ENCODE peak calls at places on chromosomes 12 and 14, in five cellular contexts. T is K562, R is SK-N-SH, X is GM12878, U is H1. J is an unnamed sample.

GRCh38 chr14:94373708-94374107 is 14.7 kb downstream of the SERPINA1 start:
- DNase-seq in T (no peak), R (no peak), X (no peak), U (no peak), J (no peak)

GRCh38 chr14:99296517-99296916 is 24.5 kb upstream of the BCL11B start:
- DNase-seq in T (no peak), R (no peak), X (no peak), U (no peak), J (no peak)

GRCh38 chr12:6280053-6280469 is 30.4 kb upstream of the PLEKHG6 start:
- DNase-seq in T (peak; percentile 19), R (no peak), X (no peak), U (no peak), J (peak; percentile 93)

GRCh38 chr12:52645120-52645761 is 6.8 kb downstream of the KRT2 start:
- DNase-seq in T (peak; percentile 39), R (no peak), X (no peak), U (no peak), J (no peak)

GRCh38 chr12:2126676-2127406 is 74.1 kb downstream of the CACNA1C start:
- DNase-seq in T (no peak), R (no peak), X (no peak), U (no peak), J (no peak)

GRCh38 chr14:94710731-94711130 is 59.2 kb downstream of the GSC start:
- DNase-seq in T (no peak), R (no peak), X (no peak), U (no peak), J (no peak)

GRCh38 chr12:108564724-108565123 is 2.3 kb downstream of the ISCU start:
- DNase-seq in T (peak; percentile 85), R (no peak), X (no peak), U (no peak), J (no peak)

GRCh38 chr12:71599213-71599612 is 64.4 kb downstream of the ZFC3H1 start:
- DNase-seq in T (no peak), R (no peak), X (no peak), U (no peak), J (no peak)

GRCh38 chr14:36510874-36511273 is 9.2 kb downstream of the NKX2-1 start:
- DNase-seq in T (no peak), R (no peak), X (no peak), U (no peak), J (no peak)

GRCh38 chr14:20692111-20692751 is 3.7 kb downstream of the ANG start:
- DNase-seq in T (peak; percentile 34), R (no peak), X (no peak), U (no peak), J (no peak)

GRCh38 chr12:14937689-14938088 is 648 bp downstream of the ERP27 start:
- DNase-seq in T (no peak), R (no peak), X (no peak), U (no peak), J (no peak)

GRCh38 chr12:8742501-8742900 is 44.7 kb downstream of the RIMKLB start:
- DNase-seq in T (no peak), R (no peak), X (no peak), U (no peak), J (no peak)

GRCh38 chr14:36478782-36479181 is 41.2 kb downstream of the NKX2-1 start:
- DNase-seq in T (no peak), R (no peak), X (no peak), U (no peak), J (no peak)

GRCh38 chr14:74917646-74918081 is 5.4 kb downstream of the RPS6KL1 start:
- DNase-seq in T (no peak), R (no peak), X (no peak), U (no peak), J (no peak)

GRCh38 chr12:6573001-6573400 is 4.9 kb upstream of the NOP2 start:
- DNase-seq in T (no peak), R (no peak), X (no peak), U (no peak), J (no peak)

GRCh38 chr14:70567791-70568190 is 32.7 kb downstream of the MED6 start:
- DNase-seq in T (peak; percentile 6), R (peak; percentile 17), X (no peak), U (peak; percentile 7), J (peak; percentile 64)

GRCh38 chr12:92987362-92987761 is 58.3 kb upstream of the EEA1 start:
- DNase-seq in T (peak; percentile 76), R (peak; percentile 48), X (no peak), U (no peak), J (peak; percentile 78)

DNA sequence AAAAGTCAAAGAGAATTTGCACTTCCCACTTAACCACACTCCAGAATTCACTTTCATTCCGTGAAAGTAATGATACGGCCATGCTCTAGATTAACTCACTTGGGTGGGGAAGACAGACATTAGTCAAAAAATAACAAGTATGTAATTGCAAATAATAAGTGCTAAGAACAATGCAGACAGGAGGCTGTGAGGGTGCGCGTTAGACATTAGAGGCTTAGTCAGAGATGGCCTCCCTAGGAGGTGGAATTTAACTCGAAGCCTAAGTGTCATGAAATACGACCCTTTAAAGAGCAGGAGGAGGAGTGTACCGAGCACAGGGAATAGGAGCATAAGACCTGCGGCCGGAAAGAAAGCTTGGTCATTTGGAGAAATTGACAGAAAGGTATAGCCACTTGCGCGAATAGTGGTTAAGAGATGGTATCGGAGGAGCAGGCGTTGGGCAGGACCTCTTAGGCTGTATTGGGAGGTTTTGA is 628 bp downstream of the SNRPF start:
- DNase-seq in T (peak; percentile 59), R (peak; percentile 6), X (no peak), U (no peak), J (peak; percentile 18)
- TF ChIP-seq GABPA in T (no peak), R (no peak), X (no peak), U (no peak), J (no peak)

DNA sequence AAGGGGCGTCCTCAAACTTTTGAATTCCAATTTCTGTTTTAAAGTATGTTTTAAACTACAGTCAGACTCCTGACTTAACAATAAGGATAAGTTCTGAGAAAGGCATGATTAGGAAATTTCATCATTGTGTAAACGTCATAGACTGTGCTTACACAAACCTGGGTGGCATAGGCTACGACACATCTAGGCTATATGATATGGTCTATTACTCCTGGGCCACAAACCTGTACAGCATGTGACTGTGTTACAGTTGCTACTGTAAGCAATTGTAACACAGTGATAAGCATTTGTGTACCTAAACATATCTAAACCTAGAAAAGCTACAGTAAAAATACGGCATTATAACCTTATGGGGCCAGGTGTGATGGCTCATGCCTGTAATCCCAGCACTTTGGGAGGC is 8.2 kb upstream of the DGLUCY start:
- DNase-seq in T (no peak), R (no peak), X (no peak), U (no peak), J (no peak)
- H3K9ac ChIP-seq in T (no peak overlapping the region), R (no peak overlapping the region), X (no peak overlapping the region), U (no peak overlapping the region), J (no peak overlapping the region)

GRCh38 chr12:19105468-19105867 is 24.1 kb upstream of the PLEKHA5 start:
- DNase-seq in T (no peak), R (no peak), X (no peak), U (no peak), J (no peak)

GRCh38 chr12:19113464-19113863 is 16.1 kb upstream of the PLEKHA5 start:
- DNase-seq in T (no peak), R (no peak), X (no peak), U (no peak), J (no peak)

GRCh38 chr12:19107750-19108149 is 21.8 kb upstream of the PLEKHA5 start:
- DNase-seq in T (no peak), R (no peak), X (no peak), U (no peak), J (no peak)

GRCh38 chr12:19115285-19115684 is 14.2 kb upstream of the PLEKHA5 start:
- DNase-seq in T (no peak), R (no peak), X (no peak), U (no peak), J (no peak)

GRCh38 chr12:19110541-19110940 is 19.0 kb upstream of the PLEKHA5 start:
- DNase-seq in T (no peak), R (no peak), X (no peak), U (no peak), J (no peak)
- TF ChIP-seq GABPA in T (no peak), R (no peak), X (no peak), U (no peak), J (no peak)

GRCh38 chr14:104655128-104655848 is 34.1 kb upstream of the INF2 start:
- DNase-seq in T (no peak), R (no peak), X (no peak), U (no peak), J (no peak)

GRCh38 chr14:104657563-104658324 is 31.7 kb upstream of the INF2 start:
- DNase-seq in T (no peak), R (no peak), X (no peak), U (no peak), J (no peak)

GRCh38 chr14:104658325-104658712 is 31.1 kb upstream of the INF2 start:
- DNase-seq in T (no peak), R (peak; percentile 25), X (no peak), U (no peak), J (no peak)

GRCh38 chr14:104656014-104656714 is 33.3 kb upstream of the INF2 start:
- DNase-seq in T (no peak), R (peak; percentile 56), X (no peak), U (no peak), J (no peak)

DNA sequence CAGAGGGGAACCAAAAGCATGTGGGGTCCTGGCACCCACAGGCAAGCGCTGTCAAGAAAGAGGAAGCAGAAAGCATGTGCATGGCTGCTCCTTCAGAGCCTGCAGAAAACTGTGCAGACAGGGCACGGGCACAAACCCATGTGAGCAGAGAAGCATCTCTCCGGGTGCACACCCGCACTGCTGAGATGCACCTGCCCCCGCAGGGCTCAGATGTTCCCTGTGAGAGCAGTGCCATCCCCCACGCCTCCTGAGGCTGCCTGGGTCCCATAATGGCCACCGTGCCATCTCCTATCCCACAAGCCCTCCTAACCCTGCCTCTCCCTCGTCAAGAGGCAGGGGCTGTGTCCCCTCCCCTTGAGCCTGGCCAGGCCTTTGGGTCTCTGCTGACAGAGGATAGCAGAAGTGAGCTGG is 32.3 kb upstream of the INF2 start:
- DNase-seq in T (no peak), R (peak; percentile 30), X (no peak), U (no peak), J (no peak)
- H3K9ac ChIP-seq in T (no peak overlapping the region), R (no peak overlapping the region), X (no peak overlapping the region), U (no peak overlapping the region), J (no peak overlapping the region)

DNA sequence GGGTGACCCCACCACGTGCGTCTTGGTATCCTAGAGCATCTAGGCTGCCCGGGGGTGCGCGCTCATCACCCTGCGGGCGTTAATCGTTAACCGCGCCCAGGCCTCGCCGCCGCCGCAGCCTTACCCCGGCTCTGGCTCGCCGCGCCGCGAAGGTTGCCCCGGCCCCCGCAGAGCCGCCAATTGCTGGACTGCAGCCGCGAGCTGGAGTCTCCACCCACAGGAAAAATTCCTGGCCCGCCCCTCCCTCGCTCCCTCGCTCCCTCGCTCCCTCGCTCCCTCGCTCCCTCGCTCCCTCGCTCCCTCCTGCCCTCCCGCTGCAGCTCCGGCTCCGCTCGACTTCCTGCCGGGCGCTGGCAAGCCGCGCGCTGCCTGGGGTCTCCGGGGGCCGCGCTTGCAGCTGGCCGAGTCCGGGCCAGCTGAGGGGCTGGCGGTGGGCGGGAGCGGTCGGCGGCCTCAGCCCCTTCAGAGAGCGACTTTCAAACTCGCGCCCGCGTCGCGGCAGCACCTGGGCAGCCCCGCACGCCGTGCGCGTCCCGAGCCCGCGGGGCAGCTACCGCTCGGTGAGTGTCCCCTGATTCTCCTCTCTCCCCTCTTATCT is at the start of gene PLEKHG3:
- DNase-seq in T (peak; percentile 9), R (peak; percentile 91), X (no peak), U (no peak), J (peak; percentile 59)
- TF ChIP-seq GABPA in T (no peak), R (no peak), X (no peak), U (no peak), J (no peak)

J was measured in HepG2.